ENCODE peak calls at places on chromosomes 1 and 21, in four cellular contexts. One of them, this sample, is unnamed.

GRCh38 chr21:33561373-33561772 is 18.5 kb downstream of the SON start:
- DNase-seq in HFF-Myc: no peak
- DNase-seq in breast epithelium: no peak
- DNase-seq in omental fat pad: no peak
- DNase-seq in this sample: no peak

GRCh38 chr1:18217398-18218043 is 109.9 kb downstream of the IGSF21 start:
- DNase-seq in breast epithelium: no peak
- DNase-seq in HFF-Myc: no peak
- DNase-seq in omental fat pad: no peak
- DNase-seq in this sample: no peak

GRCh38 chr1:226542623-226543103 is 5.9 kb upstream of the STUM start:
- DNase-seq in omental fat pad: no peak
- DNase-seq in HFF-Myc: no peak
- DNase-seq in breast epithelium: no peak
- DNase-seq in this sample: no peak

GRCh38 chr1:196144588-196144987 is 463.7 kb downstream of the KCNT2 start:
- DNase-seq in breast epithelium: no peak
- DNase-seq in HFF-Myc: no peak
- DNase-seq in omental fat pad: no peak
- DNase-seq in this sample: no peak

GRCh38 chr1:74513901-74514300 is 1.5 kb upstream of the LRRC53 start:
- DNase-seq in omental fat pad: no peak
- DNase-seq in breast epithelium: no peak
- DNase-seq in HFF-Myc: no peak
- DNase-seq in this sample: no peak

GRCh38 chr1:87508247-87508646 is 179.6 kb downstream of the LMO4 start:
- DNase-seq in breast epithelium: no peak
- DNase-seq in HFF-Myc: no peak
- DNase-seq in omental fat pad: no peak
- DNase-seq in this sample: no peak

GRCh38 chr1:17573518-17574041 is 34.1 kb downstream of the ARHGEF10L start:
- DNase-seq in omental fat pad: no peak
- DNase-seq in HFF-Myc: no peak
- DNase-seq in breast epithelium: no peak
- DNase-seq in this sample: no peak

GRCh38 chr1:236142358-236143103 is at the start of gene GPR137B:
- DNase-seq in HFF-Myc: no peak
- DNase-seq in breast epithelium: no peak
- DNase-seq in omental fat pad: no peak
- DNase-seq in this sample: no peak

GRCh38 chr1:193190096-193190744 is 3.8 kb upstream of the B3GALT2 start:
- DNase-seq in omental fat pad: no peak
- DNase-seq in breast epithelium: no peak
- DNase-seq in HFF-Myc: no peak
- DNase-seq in this sample: no peak

GRCh38 chr1:27504588-27505419 is 14.8 kb upstream of the WASF2 start:
- DNase-seq in HFF-Myc: no peak
- DNase-seq in omental fat pad: no peak
- DNase-seq in breast epithelium: peak; percentile 65
- DNase-seq in this sample: peak; percentile 91

GRCh38 chr1:205313681-205314308 is 7.8 kb downstream of the NUAK2 start:
- DNase-seq in omental fat pad: no peak
- DNase-seq in breast epithelium: no peak
- DNase-seq in HFF-Myc: no peak
- DNase-seq in this sample: no peak

GRCh38 chr1:3069491-3070303 is 694 bp downstream of the PRDM16 start:
- DNase-seq in omental fat pad: no peak
- DNase-seq in HFF-Myc: no peak
- DNase-seq in breast epithelium: no peak
- DNase-seq in this sample: no peak

GRCh38 chr1:226365831-226366231 is 42.1 kb downstream of the PARP1 start:
- DNase-seq in HFF-Myc: no peak
- DNase-seq in breast epithelium: no peak
- DNase-seq in omental fat pad: no peak
- DNase-seq in this sample: no peak

GRCh38 chr1:17232759-17233661 is 15.9 kb upstream of the PADI3 start:
- DNase-seq in HFF-Myc: peak; percentile 75
- DNase-seq in breast epithelium: no peak
- DNase-seq in omental fat pad: no peak
- DNase-seq in this sample: no peak

GRCh38 chr21:44618504-44618903 is 6.6 kb downstream of the KRTAP10-8 start:
- DNase-seq in breast epithelium: no peak
- DNase-seq in omental fat pad: no peak
- DNase-seq in HFF-Myc: no peak
- DNase-seq in this sample: peak; percentile 49

GRCh38 chr1:88608139-88608943 is 75.7 kb upstream of the PKN2 start:
- DNase-seq in HFF-Myc: peak; percentile 17
- DNase-seq in omental fat pad: no peak
- DNase-seq in breast epithelium: no peak
- DNase-seq in this sample: no peak

GRCh38 chr1:245598524-245599310 is 443.9 kb downstream of the KIF26B start:
- DNase-seq in breast epithelium: no peak
- DNase-seq in HFF-Myc: no peak
- DNase-seq in omental fat pad: no peak
- DNase-seq in this sample: no peak

GRCh38 chr21:37348664-37349063 is 17.9 kb upstream of the DYRK1A start:
- DNase-seq in omental fat pad: no peak
- DNase-seq in HFF-Myc: no peak
- DNase-seq in breast epithelium: no peak
- DNase-seq in this sample: no peak

GRCh38 chr1:92244376-92244775 is 26.7 kb downstream of the C1orf146 start:
- DNase-seq in HFF-Myc: no peak
- DNase-seq in breast epithelium: no peak
- DNase-seq in omental fat pad: no peak
- DNase-seq in this sample: no peak

GRCh38 chr1:46041551-46041950 is 90.9 kb downstream of the PIK3R3 start:
- DNase-seq in HFF-Myc: no peak
- DNase-seq in breast epithelium: no peak
- DNase-seq in omental fat pad: no peak
- DNase-seq in this sample: no peak

GRCh38 chr1:3940081-3940755 is 40.1 kb upstream of the C1orf174 start:
- DNase-seq in omental fat pad: no peak
- DNase-seq in breast epithelium: no peak
- DNase-seq in HFF-Myc: no peak
- DNase-seq in this sample: no peak

GRCh38 chr1:115755436-115756370 is 12.8 kb downstream of the CASQ2 start:
- DNase-seq in HFF-Myc: no peak
- DNase-seq in breast epithelium: no peak
- DNase-seq in omental fat pad: no peak
- DNase-seq in this sample: peak; percentile 59

GRCh38 chr21:43603641-43604504 is 55.4 kb downstream of the HSF2BP start:
- DNase-seq in HFF-Myc: peak; percentile 76
- DNase-seq in omental fat pad: no peak
- DNase-seq in breast epithelium: no peak
- DNase-seq in this sample: no peak

GRCh38 chr1:184036517-184036949 is 995 bp downstream of the COLGALT2 start:
- DNase-seq in HFF-Myc: no peak
- DNase-seq in breast epithelium: no peak
- DNase-seq in omental fat pad: no peak
- DNase-seq in this sample: peak; percentile 84

GRCh38 chr21:43928726-43929125 is 63.7 kb downstream of the AGPAT3 start:
- DNase-seq in breast epithelium: no peak
- DNase-seq in omental fat pad: no peak
- DNase-seq in HFF-Myc: no peak
- DNase-seq in this sample: no peak

DNA sequence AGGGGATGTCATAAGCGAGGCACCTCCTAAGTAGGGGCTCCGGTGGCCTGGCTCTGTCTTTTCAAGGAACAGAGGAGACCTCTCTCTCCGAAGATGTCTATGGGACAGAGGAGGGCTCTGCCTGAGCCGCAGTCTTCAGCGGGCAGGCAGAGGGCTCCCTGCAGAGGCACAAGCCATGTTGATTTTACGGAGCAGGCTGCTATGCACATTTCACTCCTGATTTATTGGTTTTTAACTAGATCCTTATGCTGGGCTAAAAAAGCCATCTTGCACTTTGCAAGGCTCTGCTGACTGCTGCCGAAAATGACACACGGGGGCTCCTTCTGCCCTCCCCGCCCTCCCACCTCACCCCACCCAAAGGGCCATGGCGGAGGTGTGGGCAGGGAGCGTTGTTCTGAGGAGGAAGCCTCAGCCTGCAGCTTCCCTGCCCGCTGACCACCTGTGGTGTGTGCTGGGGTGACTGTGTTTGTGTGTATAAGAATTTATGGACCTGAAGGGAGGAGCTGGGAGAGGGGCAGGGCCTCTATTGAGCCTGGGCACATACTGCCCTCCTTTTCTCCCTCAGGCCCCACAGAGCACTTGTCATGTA is 71.2 kb downstream of the FOXD2 start:
- DNase-seq in breast epithelium: no peak
- DNase-seq in omental fat pad: no peak
- DNase-seq in HFF-Myc: no peak
- DNase-seq in this sample: no peak
- TF ChIP-seq CTCF in breast epithelium: no peak
- TF ChIP-seq CTCF in omental fat pad: no peak
- TF ChIP-seq CTCF in HFF-Myc: no peak
- TF ChIP-seq CTCF in this sample: peak; percentile 17

GRCh38 chr1:182059936-182060335 is 1.6 kb downstream of the ZNF648 start:
- DNase-seq in breast epithelium: no peak
- DNase-seq in omental fat pad: no peak
- DNase-seq in HFF-Myc: no peak
- DNase-seq in this sample: no peak
- TF ChIP-seq CTCF in breast epithelium: no peak
- TF ChIP-seq CTCF in omental fat pad: no peak
- TF ChIP-seq CTCF in HFF-Myc: no peak
- TF ChIP-seq CTCF in this sample: no peak

GRCh38 chr1:61337037-61337436 is 254.7 kb downstream of the NFIA start:
- DNase-seq in breast epithelium: no peak
- DNase-seq in omental fat pad: no peak
- DNase-seq in HFF-Myc: no peak
- DNase-seq in this sample: no peak
- TF ChIP-seq CTCF in breast epithelium: no peak
- TF ChIP-seq CTCF in omental fat pad: no peak
- TF ChIP-seq CTCF in HFF-Myc: no peak
- TF ChIP-seq CTCF in this sample: peak; percentile 47

GRCh38 chr1:42504535-42505128 is 41.5 kb downstream of the CCDC30 start:
- DNase-seq in HFF-Myc: no peak
- DNase-seq in breast epithelium: no peak
- DNase-seq in omental fat pad: no peak
- DNase-seq in this sample: no peak
- TF ChIP-seq CTCF in HFF-Myc: no peak
- TF ChIP-seq CTCF in breast epithelium: no peak
- TF ChIP-seq CTCF in omental fat pad: no peak
- TF ChIP-seq CTCF in this sample: no peak

This sample was measured in osteocyte.